ENCODE peak calls at places on chromosome 13, in six cellular contexts. F is MM.1S, U is adipocyte, M is mesendoderm, E is heart left ventricle, J is psoas muscle. Q is an unnamed sample. For H3K4me1, the result is how much of the 10 kb centered on the place peaks cover.

GRCh38 chr13:35388979-35389378 is 87.5 kb downstream of the MAB21L1 start:
- DNase-seq in U (peak), J (no peak), E (no peak), M (peak), F (no peak), Q (no peak)

GRCh38 chr13:88622362-88622973 is 951.3 kb downstream of the SLITRK5 start:
- DNase-seq in U (no peak), J (no peak), M (peak), F (peak), E (no peak), Q (no peak)

GRCh38 chr13:84651288-84651687 is 769.0 kb upstream of the SLITRK1 start:
- DNase-seq in F (no peak), M (peak), U (peak), J (no peak), E (no peak), Q (no peak)

GRCh38 chr13:66216723-66217122 is 1013.4 kb downstream of the PCDH9 start:
- DNase-seq in J (no peak), U (no peak), F (no peak), M (no peak), E (no peak), Q (no peak)

GRCh38 chr13:66803759-66804456 is 426.2 kb downstream of the PCDH9 start:
- DNase-seq in E (no peak), F (no peak), M (no peak), J (no peak), U (peak), Q (no peak)

GRCh38 chr13:99314640-99315176 is 7.5 kb upstream of the GPR183 start:
- DNase-seq in M (no peak), U (no peak), J (no peak), F (no peak), E (no peak), Q (no peak)

GRCh38 chr13:32905864-32906180 is 110.4 kb upstream of the KL start:
- DNase-seq in M (no peak), J (no peak), U (no peak), F (peak), E (no peak), Q (no peak)

GRCh38 chr13:50098693-50099092 is 83.4 kb downstream of the KCNRG start:
- DNase-seq in F (no peak), U (no peak), M (no peak), J (no peak), E (no peak), Q (no peak)

GRCh38 chr13:75993823-75994222 is 357.7 kb downstream of the LMO7 start:
- DNase-seq in M (no peak), J (no peak), U (no peak), F (no peak), E (no peak), Q (no peak)

GRCh38 chr13:41516760-41517159 is 59.4 kb downstream of the RGCC start:
- DNase-seq in U (no peak), J (no peak), E (no peak), F (no peak), M (no peak), Q (no peak)

GRCh38 chr13:32852568-32852967 is 163.7 kb upstream of the KL start:
- DNase-seq in M (no peak), E (no peak), J (no peak), U (peak), F (no peak), Q (no peak)

GRCh38 chr13:114124921-114125320 is 7.5 kb downstream of the RASA3 start:
- DNase-seq in F (no peak), U (no peak), M (no peak), E (no peak), J (no peak), Q (no peak)

GRCh38 chr13:34046457-34046856 is 228.5 kb downstream of the RFC3 start:
- DNase-seq in F (no peak), J (no peak), E (no peak), M (no peak), U (no peak), Q (no peak)

GRCh38 chr13:101211261-101211660 is 205.0 kb downstream of the NALCN start:
- DNase-seq in U (peak), J (no peak), E (no peak), F (no peak), M (no peak), Q (no peak)

GRCh38 chr13:97109841-97110492 is 112.2 kb upstream of the MBNL2 start:
- DNase-seq in U (peak), F (peak), J (peak), M (peak), E (peak), Q (peak)

GRCh38 chr13:100330662-100331061 is 241.8 kb downstream of the PCCA start:
- DNase-seq in J (no peak), E (no peak), F (no peak), U (peak), M (no peak), Q (no peak)

GRCh38 chr13:97191615-97192014 is 30.5 kb upstream of the MBNL2 start:
- DNase-seq in U (no peak), M (no peak), J (no peak), F (no peak), E (no peak), Q (no peak)

GRCh38 chr13:41061914-41062837 is 867 bp downstream of the WBP4 start:
- DNase-seq in F (peak), E (no peak), M (no peak), J (no peak), U (peak), Q (no peak)

GRCh38 chr13:21012211-21012610 is 49.2 kb downstream of the LATS2 start:
- DNase-seq in F (no peak), U (no peak), M (no peak), E (no peak), J (no peak), Q (no peak)

GRCh38 chr13:59960683-59961082 is 203.0 kb downstream of the DIAPH3 start:
- DNase-seq in E (no peak), U (no peak), M (no peak), F (no peak), J (no peak), Q (no peak)

GRCh38 chr13:38888309-38888708 is 102.3 kb downstream of the STOML3 start:
- DNase-seq in U (no peak), F (no peak), M (peak), E (no peak), J (no peak), Q (no peak)

GRCh38 chr13:30429235-30429634 is 6.9 kb downstream of the UBE2L5 start:
- DNase-seq in M (no peak), E (no peak), F (peak), U (no peak), J (no peak), Q (no peak)

GRCh38 chr13:39676315-39676876 is 20.9 kb downstream of the COG6 start:
- DNase-seq in F (peak), J (no peak), M (peak), U (peak), E (no peak), Q (no peak)

GRCh38 chr13:30158774-30159445 is 148.4 kb downstream of the KATNAL1 start:
- DNase-seq in J (peak), U (peak), E (no peak), M (no peak), F (no peak), Q (no peak)

GRCh38 chr13:113432509-113433270 is 20.6 kb downstream of the ADPRHL1 start:
- DNase-seq in M (no peak), F (no peak), J (no peak), U (no peak), E (no peak), Q (no peak)

GRCh38 chr13:28423010-28423409 is 71.9 kb downstream of the FLT1 start:
- DNase-seq in F (no peak), U (no peak), J (peak), M (no peak), E (peak), Q (peak)

GRCh38 chr13:29936051-29936813 is 85.8 kb upstream of the UBL3 start:
- DNase-seq in J (no peak), M (no peak), E (no peak), F (no peak), U (no peak), Q (no peak)

GRCh38 chr13:37870895-37871550 is 1.5 kb upstream of the TRPC4 start:
- DNase-seq in M (peak), F (no peak), U (peak), E (no peak), J (no peak), Q (no peak)

DNA sequence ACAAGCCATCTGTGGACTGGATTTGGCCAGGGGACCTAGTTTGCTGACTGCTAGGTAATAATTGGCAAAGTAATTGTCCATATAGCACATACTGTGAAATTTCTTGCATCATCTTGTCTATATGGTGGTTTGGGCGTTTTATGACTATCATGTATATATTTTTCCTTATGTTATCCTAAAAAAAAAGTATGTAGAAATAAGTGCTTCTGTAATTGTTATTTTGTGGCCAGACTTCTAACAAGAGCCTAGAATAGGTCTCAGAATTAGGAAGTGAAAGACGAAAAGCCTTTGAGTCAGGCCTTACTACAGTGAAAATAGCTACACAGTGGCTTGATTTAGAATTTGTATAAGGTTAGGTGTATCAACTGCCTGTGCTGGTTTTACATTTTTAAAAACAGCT is 4.2 kb downstream of the FNDC3A start:
- DNase-seq in U (no peak), M (no peak), F (peak), E (no peak), J (no peak), Q (no peak)
- H3K4me1 ChIP-seq in U (under half), M (under half), F (under half), E (under half), J (under half), Q (under half)

GRCh38 chr13:109780880-109781383 is 5.5 kb downstream of the IRS2 start:
- DNase-seq in E (peak), U (no peak), J (no peak), M (no peak), F (no peak), Q (no peak)

GRCh38 chr13:109781384-109782065 is 4.9 kb downstream of the IRS2 start:
- DNase-seq in M (no peak), F (no peak), E (no peak), J (no peak), U (peak), Q (no peak)

GRCh38 chr13:109778102-109778542 is 8.3 kb downstream of the IRS2 start:
- DNase-seq in J (no peak), E (no peak), F (peak), U (peak), M (peak), Q (no peak)

GRCh38 chr13:109779876-109780516 is 6.4 kb downstream of the IRS2 start:
- DNase-seq in E (no peak), U (no peak), F (no peak), J (no peak), M (no peak), Q (no peak)

DNA sequence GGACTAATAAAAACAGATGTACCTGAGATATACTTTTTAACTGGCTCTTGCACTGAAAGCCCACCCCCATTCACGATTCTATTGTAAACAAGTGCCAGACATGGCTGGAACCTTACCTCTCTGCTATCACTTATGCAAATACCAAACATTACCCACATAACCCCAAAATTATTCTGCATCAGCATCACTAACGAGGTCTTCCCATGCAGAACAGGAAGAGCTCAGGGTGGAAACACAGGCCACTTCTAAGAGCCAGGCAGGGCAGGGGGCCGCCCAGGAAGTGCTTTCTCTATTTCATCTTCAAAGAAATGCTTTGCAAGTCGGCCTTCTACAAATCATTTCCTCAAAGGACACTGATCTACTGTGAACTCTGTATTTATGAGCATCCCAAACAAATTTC is 7.3 kb downstream of the IRS2 start:
- DNase-seq in M (no peak), U (no peak), F (no peak), E (peak), J (no peak), Q (no peak)
- H3K4me1 ChIP-seq in M (under half), U (under half), F (under half), E (under half), J (half or more), Q (under half)

DNA sequence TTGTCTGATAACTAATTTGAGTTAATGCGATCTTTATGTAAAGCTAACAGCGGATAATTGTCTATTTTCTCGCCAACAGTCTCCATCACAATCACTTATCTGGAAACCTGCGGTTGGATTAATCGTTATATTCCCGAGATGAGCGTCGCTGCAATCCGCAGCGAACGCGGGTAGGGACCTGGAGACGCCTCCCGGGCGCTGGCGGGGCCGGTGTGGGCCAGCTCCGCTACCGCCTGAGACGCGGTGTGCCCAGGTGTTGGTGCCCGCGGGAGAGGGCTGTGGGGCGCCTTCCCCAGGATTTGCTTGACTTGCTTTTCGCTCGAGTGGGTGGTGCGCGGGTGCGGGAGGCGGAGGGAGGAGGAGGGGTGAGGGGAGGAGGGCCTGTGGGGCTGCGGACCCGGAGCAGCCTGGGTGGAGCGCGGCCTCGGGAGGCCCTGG is 38.3 kb downstream of the SOX1 start:
- DNase-seq in J (no peak), U (no peak), F (no peak), E (no peak), M (no peak), Q (no peak)
- H3K4me1 ChIP-seq in J (under half), U (under half), F (under half), E (under half), M (under half), Q (under half)

GRCh38 chr13:72541674-72542073 is 185.8 kb downstream of the MZT1 start:
- DNase-seq in U (no peak), J (no peak), E (no peak), M (no peak), F (no peak), Q (no peak)
- H3K4me1 ChIP-seq in U (under half), J (under half), E (under half), M (under half), F (under half), Q (under half)

GRCh38 chr13:106496072-106496997 is 39.1 kb downstream of the EFNB2 start:
- DNase-seq in M (no peak), E (no peak), F (no peak), J (no peak), U (no peak), Q (no peak)
- H3K4me1 ChIP-seq in M (under half), E (under half), F (under half), J (half or more), U (under half), Q (under half)

GRCh38 chr13:23560571-23561089 is 9.6 kb upstream of the TNFRSF19 start:
- DNase-seq in E (no peak), F (no peak), J (no peak), M (no peak), U (no peak), Q (no peak)
- H3K4me1 ChIP-seq in E (under half), F (under half), J (under half), M (under half), U (under half), Q (under half)

GRCh38 chr13:82661126-82661525 is 1221.1 kb downstream of the SLITRK1 start:
- DNase-seq in U (no peak), M (peak), J (no peak), E (no peak), F (no peak), Q (no peak)
- H3K4me1 ChIP-seq in U (under half), M (under half), J (under half), E (under half), F (under half), Q (under half)

GRCh38 chr13:36767276-36767675 is 51.7 kb upstream of the RFXAP start:
- DNase-seq in E (no peak), J (no peak), M (no peak), F (no peak), U (no peak), Q (no peak)

GRCh38 chr13:36764957-36765356 is 54.1 kb upstream of the RFXAP start:
- DNase-seq in J (no peak), M (peak), F (no peak), U (no peak), E (no peak), Q (no peak)

GRCh38 chr13:36764536-36764935 is 54.5 kb upstream of the RFXAP start:
- DNase-seq in M (no peak), U (no peak), F (no peak), E (no peak), J (no peak), Q (no peak)

GRCh38 chr13:36769126-36769525 is 49.9 kb upstream of the RFXAP start:
- DNase-seq in M (no peak), J (no peak), U (no peak), F (no peak), E (no peak), Q (no peak)

GRCh38 chr13:36766295-36766694 is 52.7 kb upstream of the RFXAP start:
- DNase-seq in M (peak), J (no peak), U (peak), E (no peak), F (no peak), Q (no peak)
- H3K4me1 ChIP-seq in M (under half), J (under half), U (under half), E (under half), F (under half), Q (under half)